ENCODE peak calls at places on chromosomes 7 and 10, in seven cellular contexts. V is ecto neural progenitor cell; Q is activated CD8-positive, alpha-beta memory T cell treated with anti-CD3 and anti-CD28 coated beads for 4 hours; D is natural killer cell treated with Interleukin-12 subunit alpha and Interleukin-12 subunit beta and Interleukin-15 and Interleukin-18, amount 100 ng/mL, for 72 hours; T is posterior cingulate gyrus; U is activated CD4-positive, alpha-beta T cell treated with anti-CD3 and anti-CD28 coated beads, Interleukin-2, amount 50 U/mL, for 24 hours; C is CD4-positive, alpha-beta T cell. F is an unnamed sample.

GRCh38 chr10:87860156-87860795 is 3.1 kb downstream of the KLLN start:
- DNase-seq in V (no peak), Q (no peak), D (no peak), T (no peak), U (no peak), C (no peak), F (no peak)

GRCh38 chr7:2637505-2638223 is 5.9 kb downstream of the TTYH3 start:
- DNase-seq in V (no peak), Q (no peak), D (no peak), T (no peak), U (no peak), C (no peak), F (no peak)

GRCh38 chr7:152086513-152086912 is 61.0 kb downstream of the GALNT11 start:
- DNase-seq in V (no peak), Q (no peak), D (no peak), T (no peak), U (no peak), C (no peak), F (no peak)

GRCh38 chr7:73668103-73668937 is 689 bp downstream of the VPS37D start:
- DNase-seq in V (no peak), Q (no peak), D (no peak), T (no peak), U (no peak), C (no peak), F (no peak)

GRCh38 chr7:151123485-151124204 is 37.4 kb downstream of the AGAP3 start:
- DNase-seq in V (peak; percentile 92), Q (peak; percentile 57), D (peak; percentile 83), T (peak; percentile 89), U (peak; percentile 73), C (peak; percentile 87), F (peak; percentile 85)

GRCh38 chr10:48464121-48464870 is 140.6 kb downstream of the ARHGAP22 start:
- DNase-seq in V (no peak), Q (no peak), D (no peak), T (no peak), U (no peak), C (peak; percentile 24), F (no peak)

GRCh38 chr10:17586741-17587720 is 30.1 kb downstream of the HACD1 start:
- DNase-seq in V (no peak), Q (no peak), D (no peak), T (no peak), U (no peak), C (no peak), F (no peak)

GRCh38 chr7:55130554-55131198 is 111.9 kb downstream of the EGFR start:
- DNase-seq in V (peak; percentile 69), Q (no peak), D (no peak), T (peak; percentile 28), U (no peak), C (no peak), F (peak; percentile 46)

GRCh38 chr10:44125879-44126675 is 258.8 kb downstream of the CXCL12 start:
- DNase-seq in V (no peak), Q (no peak), D (no peak), T (no peak), U (no peak), C (no peak), F (no peak)

GRCh38 chr7:157480651-157481050 is 143.8 kb downstream of the DNAJB6 start:
- DNase-seq in V (peak; percentile 47), Q (no peak), D (no peak), T (no peak), U (no peak), C (peak; percentile 19), F (no peak)

GRCh38 chr10:60353519-60354258 is 36.0 kb downstream of the ANK3 start:
- DNase-seq in V (no peak), Q (no peak), D (no peak), T (peak; percentile 66), U (no peak), C (no peak), F (no peak)

GRCh38 chr7:136018104-136018503 is 40.9 kb upstream of the MTPN start:
- DNase-seq in V (no peak), Q (no peak), D (no peak), T (no peak), U (no peak), C (no peak), F (no peak)

GRCh38 chr7:107551936-107552335 is 11.8 kb downstream of the COG5 start:
- DNase-seq in V (no peak), Q (no peak), D (no peak), T (no peak), U (no peak), C (no peak), F (no peak)

GRCh38 chr10:51344371-51344770 is 270.1 kb downstream of the PRKG1 start:
- DNase-seq in V (no peak), Q (no peak), D (no peak), T (no peak), U (no peak), C (no peak), F (no peak)

GRCh38 chr7:157754416-157754790 is 417.6 kb downstream of the DNAJB6 start:
- DNase-seq in V (no peak), Q (no peak), D (no peak), T (no peak), U (no peak), C (no peak), F (no peak)

GRCh38 chr10:81696609-81697388 is 178.2 kb upstream of the NRG3 start:
- DNase-seq in V (peak; percentile 69), Q (no peak), D (no peak), T (no peak), U (no peak), C (no peak), F (no peak)

GRCh38 chr7:141663081-141663510 is 38.9 kb downstream of the DENND11 start:
- DNase-seq in V (no peak), Q (no peak), D (no peak), T (no peak), U (no peak), C (no peak), F (no peak)

GRCh38 chr10:128035557-128035973 is 90.7 kb downstream of the MKI67 start:
- DNase-seq in V (peak; percentile 78), Q (no peak), D (peak; percentile 77), T (no peak), U (peak; percentile 45), C (peak; percentile 73), F (peak; percentile 53)

F was measured in neural crest cell.